ENCODE peak calls at places on chromosome 15, in five cellular contexts. U is ovary, J is stomach, M is fibroblast of villous mesenchyme, D is fibroblast of mammary gland. I is an unnamed sample.

GRCh38 chr15:88023956-88024355 is 232.6 kb downstream of the NTRK3 start:
- DNase-seq in U (no peak), J (no peak), M (no peak), D (no peak), I (no peak)

GRCh38 chr15:101044625-101045235 is 125.6 kb downstream of the LRRK1 start:
- DNase-seq in U (no peak), J (peak), M (no peak), D (no peak), I (no peak)

GRCh38 chr15:69009353-69009752 is 5.1 kb upstream of the NOX5 start:
- DNase-seq in U (no peak), J (no peak), M (no peak), D (no peak), I (no peak)

GRCh38 chr15:66834863-66835557 is 133.0 kb downstream of the SMAD6 start:
- DNase-seq in U (no peak), J (no peak), M (no peak), D (no peak), I (no peak)

GRCh38 chr15:65868546-65869126 is 655 bp upstream of the RAB11A start:
- DNase-seq in U (no peak), J (no peak), M (no peak), D (no peak), I (no peak)

GRCh38 chr15:67548862-67549651 is 6.6 kb downstream of the MAP2K5 start:
- DNase-seq in U (no peak), J (peak), M (no peak), D (no peak), I (no peak)

GRCh38 chr15:63933522-63933921 is 99.8 kb upstream of the HERC1 start:
- DNase-seq in U (no peak), J (no peak), M (no peak), D (no peak), I (no peak)

GRCh38 chr15:62969442-62970089 is 73.0 kb upstream of the TPM1 start:
- DNase-seq in U (no peak), J (no peak), M (no peak), D (no peak), I (no peak)

GRCh38 chr15:73353734-73354133 is 15.0 kb downstream of the HCN4 start:
- DNase-seq in U (no peak), J (no peak), M (no peak), D (no peak), I (no peak)

GRCh38 chr15:68552773-68553172 is 26.0 kb upstream of the CORO2B start:
- DNase-seq in U (peak), J (no peak), M (no peak), D (no peak), I (no peak)

GRCh38 chr15:98649996-98650870 is 1.9 kb downstream of the IGF1R start:
- DNase-seq in U (peak), J (peak), M (peak), D (peak), I (no peak)

GRCh38 chr15:83549563-83549962 is 102.4 kb downstream of the SH3GL3 start:
- DNase-seq in U (no peak), J (no peak), M (no peak), D (no peak), I (no peak)

GRCh38 chr15:84991313-84991712 is 9.7 kb downstream of the PDE8A start:
- DNase-seq in U (no peak), J (no peak), M (no peak), D (no peak), I (no peak)

GRCh38 chr15:65812921-65813320 is 20.8 kb upstream of the DENND4A start:
- DNase-seq in U (no peak), J (no peak), M (no peak), D (no peak), I (no peak)

GRCh38 chr15:37101634-37102314 is 1.4 kb upstream of the MEIS2 start:
- DNase-seq in U (peak), J (peak), M (peak), D (peak), I (no peak)

GRCh38 chr15:93523490-93523889 is 434.5 kb upstream of the RGMA start:
- DNase-seq in U (no peak), J (no peak), M (no peak), D (peak), I (no peak)

GRCh38 chr15:23035964-23036566 is 3.3 kb downstream of the TUBGCP5 start:
- DNase-seq in U (no peak), J (peak), M (peak), D (peak), I (no peak)

GRCh38 chr15:76123031-76123430 is 63.2 kb downstream of the TMEM266 start:
- DNase-seq in U (no peak), J (no peak), M (no peak), D (no peak), I (no peak)

GRCh38 chr15:53833134-53833624 is 73.7 kb upstream of the WDR72 start:
- DNase-seq in U (no peak), J (peak), M (no peak), D (peak), I (no peak)

GRCh38 chr15:67533873-67534272 is 8.6 kb upstream of the MAP2K5 start:
- DNase-seq in U (no peak), J (no peak), M (no peak), D (no peak), I (no peak)

GRCh38 chr15:27690290-27690689 is 408.8 kb downstream of the OCA2 start:
- DNase-seq in U (no peak), J (no peak), M (no peak), D (no peak), I (no peak)

GRCh38 chr15:31262901-31263671 is 63.5 kb upstream of the KLF13 start:
- DNase-seq in U (no peak), J (peak), M (no peak), D (peak), I (peak)

GRCh38 chr15:69160976-69161877 is 792 bp downstream of the GLCE start:
- DNase-seq in U (peak), J (peak), M (peak), D (peak), I (no peak)

GRCh38 chr15:66293419-66294156 is at the start of gene DIS3L:
- DNase-seq in U (peak), J (peak), M (peak), D (peak), I (no peak)

GRCh38 chr15:89051875-89052274 is 36.4 kb upstream of the ABHD2 start:
- DNase-seq in U (no peak), J (no peak), M (peak), D (peak), I (no peak)

GRCh38 chr15:92117301-92117731 is 263.8 kb downstream of the SLCO3A1 start:
- DNase-seq in U (no peak), J (peak), M (peak), D (peak), I (no peak)

GRCh38 chr15:68820205-68820588 is 498 bp downstream of the ANP32A start:
- DNase-seq in U (peak), J (peak), M (peak), D (peak), I (no peak)

GRCh38 chr15:32979710-32980109 is 214.8 kb downstream of the FMN1 start:
- DNase-seq in U (no peak), J (no peak), M (peak), D (peak), I (no peak)

GRCh38 chr15:36284911-36285310 is 294.5 kb upstream of the CDIN1 start:
- DNase-seq in U (no peak), J (no peak), M (no peak), D (no peak), I (no peak)

GRCh38 chr15:101262551-101262950 is 10.7 kb upstream of the CHSY1 start:
- DNase-seq in U (no peak), J (no peak), M (no peak), D (no peak), I (no peak)

GRCh38 chr15:98943609-98944111 is 63.9 kb downstream of the PGPEP1L start:
- DNase-seq in U (no peak), J (no peak), M (peak), D (peak), I (no peak)

GRCh38 chr15:67108122-67108871 is 42.9 kb downstream of the SMAD3 start:
- DNase-seq in U (no peak), J (no peak), M (peak), D (peak), I (peak)

GRCh38 chr15:68704496-68705021 is 116.1 kb downstream of the ANP32A start:
- DNase-seq in U (no peak), J (peak), M (no peak), D (no peak), I (no peak)

GRCh38 chr15:30649952-30650929 is 24.3 kb downstream of the ARHGAP11B start:
- DNase-seq in U (no peak), J (no peak), M (peak), D (peak), I (no peak)

GRCh38 chr15:83503595-83504364 is 56.6 kb downstream of the SH3GL3 start:
- DNase-seq in U (no peak), J (no peak), M (no peak), D (no peak), I (no peak)

GRCh38 chr15:31079519-31079918 is 22.0 kb downstream of the TRPM1 start:
- DNase-seq in U (no peak), J (no peak), M (no peak), D (no peak), I (no peak)

GRCh38 chr15:73323956-73324355 is 44.8 kb downstream of the HCN4 start:
- DNase-seq in U (no peak), J (no peak), M (no peak), D (no peak), I (no peak)

GRCh38 chr15:62781081-62781497 is 261.5 kb upstream of the TPM1 start:
- DNase-seq in U (no peak), J (no peak), M (peak), D (no peak), I (no peak)

DNA sequence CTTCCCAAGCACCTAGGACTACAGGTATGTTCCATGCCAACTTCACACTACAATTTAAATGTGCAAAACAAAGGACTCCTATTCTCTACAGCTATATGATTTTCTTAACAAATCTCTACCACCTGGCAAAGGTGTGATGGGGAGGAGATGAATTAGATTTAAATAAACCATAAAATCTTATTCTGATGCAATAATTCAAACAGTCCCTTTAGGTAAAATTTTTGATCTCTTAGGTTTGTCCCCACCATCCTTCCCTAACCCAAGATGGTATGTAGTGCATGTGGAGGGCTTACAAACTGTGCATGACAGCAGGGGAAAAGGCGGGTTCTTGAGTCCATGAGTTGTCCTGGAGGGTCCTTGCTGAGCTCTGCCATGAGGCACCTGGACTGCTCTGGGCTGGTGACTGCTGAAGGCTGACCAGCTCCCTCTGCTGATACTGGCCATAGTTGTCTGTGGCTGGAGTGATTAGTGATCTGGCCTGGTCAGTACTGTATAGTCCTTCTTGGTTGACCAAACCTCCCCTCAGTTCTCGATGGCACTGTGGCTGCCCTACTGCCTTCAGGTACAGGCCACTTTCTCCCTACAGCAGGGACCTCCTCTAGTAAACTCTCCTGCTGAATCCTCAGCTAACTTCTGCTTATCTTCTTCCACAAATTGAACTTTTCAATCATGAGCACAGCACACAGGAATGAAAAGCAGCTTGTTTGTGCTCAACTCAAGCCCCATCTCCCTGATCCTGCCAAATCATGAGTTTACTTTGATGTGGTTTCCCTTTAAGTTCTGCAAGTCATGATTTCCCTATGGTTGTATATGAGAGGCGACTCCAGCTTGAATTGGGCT is 30.1 kb downstream of the CFAP161 start:
- DNase-seq in U (no peak), J (no peak), M (peak), D (peak), I (no peak)
- TF ChIP-seq CTCF in U (no peak), J (no peak), M (peak), D (peak), I (no peak)

GRCh38 chr15:45644437-45644836 is 9.6 kb downstream of the SQOR start:
- DNase-seq in U (no peak), J (no peak), M (no peak), D (no peak), I (no peak)

GRCh38 chr15:45642203-45642932 is 7.5 kb downstream of the SQOR start:
- DNase-seq in U (no peak), J (no peak), M (peak), D (peak), I (no peak)

GRCh38 chr15:45640610-45641009 is 5.8 kb downstream of the SQOR start:
- DNase-seq in U (no peak), J (no peak), M (peak), D (peak), I (no peak)

GRCh38 chr15:45638641-45639040 is 3.8 kb downstream of the SQOR start:
- DNase-seq in U (no peak), J (no peak), M (no peak), D (peak), I (no peak)

DNA sequence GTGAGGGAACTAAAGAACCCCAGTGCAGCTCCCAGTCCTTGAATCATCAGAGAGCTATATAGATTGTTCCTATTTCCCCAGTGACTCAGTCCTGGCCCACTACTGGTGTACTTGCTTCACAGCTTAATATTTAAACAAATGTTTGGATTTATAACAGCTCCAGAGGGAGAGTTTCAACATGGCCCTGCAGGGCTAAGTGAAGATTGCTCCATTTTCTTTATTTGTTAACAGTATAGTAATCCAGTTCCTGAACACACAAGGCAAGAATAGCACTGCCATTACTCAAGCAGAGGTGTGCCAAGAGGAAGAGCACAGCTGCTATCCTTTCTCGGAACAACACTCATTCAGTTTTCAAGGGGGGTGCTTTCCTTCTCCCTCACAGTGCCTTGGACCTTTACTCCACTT is 6.5 kb downstream of the SQOR start:
- DNase-seq in U (no peak), J (peak), M (peak), D (peak), I (peak)
- TF ChIP-seq CTCF in U (no peak), J (no peak), M (peak), D (peak), I (no peak)

GRCh38 chr15:42483677-42484076 is 7.3 kb downstream of the ZNF106 start:
- DNase-seq in U (no peak), J (no peak), M (no peak), D (no peak), I (no peak)
- TF ChIP-seq CTCF in U (no peak), J (no peak), M (no peak), D (no peak), I (no peak)

DNA sequence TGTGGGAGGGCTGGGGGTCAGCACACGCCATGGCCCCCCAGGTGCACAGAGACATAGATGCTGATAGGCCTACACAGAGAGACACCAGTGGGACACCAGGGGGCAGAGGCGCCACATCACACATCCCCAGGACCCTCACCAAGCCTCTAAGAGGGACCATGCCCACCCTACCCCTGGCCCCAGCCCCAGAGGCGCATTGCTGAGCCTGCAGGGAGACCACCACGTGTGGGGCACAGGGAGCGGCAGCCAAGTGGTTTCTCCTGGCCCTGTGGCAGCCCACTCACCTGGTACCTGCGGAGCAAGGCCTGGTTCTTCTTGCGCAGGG is 1.2 kb downstream of the CCDC9B start:
- DNase-seq in U (peak), J (no peak), M (no peak), D (no peak), I (no peak)
- TF ChIP-seq CTCF in U (no peak), J (no peak), M (peak), D (no peak), I (no peak)

DNA sequence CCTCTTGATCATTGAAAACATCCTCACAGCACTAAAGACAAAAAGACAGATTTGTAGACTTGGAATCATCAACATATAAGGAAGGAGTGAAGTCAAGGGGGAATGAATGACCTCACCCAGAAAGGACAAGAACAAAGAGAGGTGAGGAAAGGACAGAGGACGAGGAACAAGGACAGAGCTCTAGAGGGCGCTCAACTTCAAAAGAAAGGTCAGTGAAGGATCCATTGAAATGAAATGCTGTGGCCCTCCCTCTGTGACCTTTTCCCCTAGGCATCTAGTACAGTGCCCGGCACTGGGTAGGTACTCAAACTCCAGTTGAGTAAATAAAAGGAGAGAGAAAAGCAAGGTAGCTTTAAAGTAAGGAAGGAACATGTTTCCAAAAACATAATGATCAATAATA is 2.6 kb downstream of the ATP8B4 start:
- DNase-seq in U (no peak), J (no peak), M (peak), D (peak), I (no peak)
- TF ChIP-seq CTCF in U (no peak), J (no peak), M (peak), D (peak), I (peak)

DNA sequence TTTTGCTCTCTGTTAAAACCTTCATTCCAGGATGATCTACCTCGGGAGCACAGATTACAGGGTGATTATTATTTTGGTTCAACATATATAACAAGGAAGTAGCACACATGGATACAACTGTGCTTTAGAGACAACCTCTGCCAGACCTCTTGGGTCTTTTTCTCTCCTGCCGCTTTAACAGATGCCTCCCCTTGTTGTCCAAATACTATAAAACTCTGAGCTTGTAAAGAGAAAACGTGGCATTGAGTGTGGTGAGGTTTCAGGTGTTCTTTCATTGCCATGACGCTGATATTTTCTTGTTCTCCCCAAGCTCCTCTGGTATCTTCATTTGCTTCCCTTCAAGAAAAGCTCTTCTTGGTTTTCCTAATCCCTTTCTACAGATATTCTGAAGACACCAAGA is 29.0 kb downstream of the BCL2L10 start:
- DNase-seq in U (no peak), J (no peak), M (no peak), D (no peak), I (no peak)
- TF ChIP-seq CTCF in U (no peak), J (no peak), M (no peak), D (no peak), I (no peak)

GRCh38 chr15:44130778-44131177 is 64.3 kb downstream of the FRMD5 start:
- DNase-seq in U (no peak), J (no peak), M (no peak), D (peak), I (no peak)
- TF ChIP-seq CTCF in U (no peak), J (no peak), M (no peak), D (peak), I (no peak)

DNA sequence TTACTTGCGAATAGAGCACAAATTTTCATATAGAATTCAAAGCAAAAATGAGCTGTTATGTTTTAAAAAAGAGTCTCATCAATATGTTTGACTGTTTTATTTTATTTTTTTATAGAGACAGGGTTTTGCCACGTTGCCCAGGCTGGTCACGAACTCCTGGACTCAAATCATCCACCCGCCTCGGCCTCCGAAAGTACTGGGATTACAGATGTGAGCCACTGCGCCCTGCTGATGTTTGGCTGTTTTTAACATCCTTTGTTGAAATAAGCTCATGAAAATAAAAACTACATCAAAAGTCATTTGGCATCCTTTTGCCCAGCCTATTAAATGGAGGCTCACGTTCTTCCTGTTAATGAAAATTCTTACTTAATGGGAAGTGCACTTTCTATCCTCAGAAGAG is 154.7 kb downstream of the ATP10A start:
- DNase-seq in U (no peak), J (no peak), M (no peak), D (no peak), I (no peak)
- TF ChIP-seq CTCF in U (no peak), J (no peak), M (no peak), D (no peak), I (no peak)